ENCODE peak calls at places on chromosomes 16 and 17, in five cellular contexts. Y, X, G, H and V are unnamed samples.

GRCh38 chr16:28845173-28846079 is 722 bp downstream of the TUFM start:
- DNase-seq in Y (no peak), X (no peak), G (no peak), H (peak; percentile 51), V (no peak)

GRCh38 chr17:14815079-14815478 is 450.0 kb downstream of the PMP22 start:
- DNase-seq in Y (no peak), X (no peak), G (no peak), H (no peak), V (no peak)

GRCh38 chr17:21397341-21398050 is 21.3 kb downstream of the KCNJ12 start:
- DNase-seq in Y (no peak), X (no peak), G (no peak), H (no peak), V (no peak)

GRCh38 chr17:70276931-70277330 is 107.6 kb downstream of the KCNJ2 start:
- DNase-seq in Y (no peak), X (no peak), G (no peak), H (no peak), V (no peak)

GRCh38 chr16:79954920-79955705 is 354.6 kb upstream of the MAF start:
- DNase-seq in Y (no peak), X (no peak), G (no peak), H (no peak), V (no peak)

GRCh38 chr16:75292691-75293090 is 41.3 kb upstream of the BCAR1 start:
- DNase-seq in Y (no peak), X (no peak), G (no peak), H (no peak), V (no peak)

GRCh38 chr17:652310-652709 is 62.3 kb downstream of the VPS53 start:
- DNase-seq in Y (no peak), X (no peak), G (peak; percentile 38), H (no peak), V (no peak)

GRCh38 chr17:77607606-77608005 is 350.9 kb upstream of the TNRC6C start:
- DNase-seq in Y (no peak), X (no peak), G (no peak), H (peak; percentile 11), V (no peak)

GRCh38 chr17:49575524-49576120 is at the start of gene NXPH3:
- DNase-seq in Y (peak; percentile 58), X (peak; percentile 74), G (no peak), H (peak; percentile 91), V (peak; percentile 94)

GRCh38 chr17:67353929-67354557 is 12.3 kb downstream of the PSMD12 start:
- DNase-seq in Y (no peak), X (no peak), G (no peak), H (no peak), V (no peak)

GRCh38 chr17:40945414-40945813 is 8.0 kb upstream of the KRT23 start:
- DNase-seq in Y (no peak), X (no peak), G (no peak), H (no peak), V (no peak)

GRCh38 chr17:19360772-19361171 is 1.8 kb downstream of the B9D1 start:
- DNase-seq in Y (no peak), X (no peak), G (no peak), H (no peak), V (no peak)

GRCh38 chr16:76705883-76706282 is 428.7 kb downstream of the CNTNAP4 start:
- DNase-seq in Y (no peak), X (no peak), G (no peak), H (no peak), V (no peak)

GRCh38 chr17:82734987-82735866 is at the start of gene FN3K:
- DNase-seq in Y (peak; percentile 50), X (peak; percentile 25), G (peak; percentile 54), H (peak; percentile 97), V (peak; percentile 66)

GRCh38 chr17:39002991-39003715 is 36.0 kb upstream of the FBXO47 start:
- DNase-seq in Y (no peak), X (peak; percentile 26), G (no peak), H (no peak), V (peak; percentile 43)

GRCh38 chr17:73423806-73424205 is 112.0 kb upstream of the CDC42EP4 start:
- DNase-seq in Y (no peak), X (no peak), G (no peak), H (no peak), V (no peak)

GRCh38 chr16:15054357-15055140 is 1.3 kb downstream of the NTAN1 start:
- DNase-seq in Y (no peak), X (no peak), G (no peak), H (no peak), V (no peak)

GRCh38 chr16:85205747-85206471 is 93.6 kb upstream of the CIBAR2 start:
- DNase-seq in Y (no peak), X (no peak), G (no peak), H (peak; percentile 73), V (no peak)

GRCh38 chr17:80246266-80246681 is 14.4 kb upstream of the RNF213 start:
- DNase-seq in Y (no peak), X (no peak), G (no peak), H (peak; percentile 20), V (no peak)

GRCh38 chr16:67155305-67156145 is 4.2 kb downstream of the TRADD start:
- DNase-seq in Y (peak; percentile 84), X (peak; percentile 82), G (peak; percentile 45), H (peak; percentile 94), V (peak; percentile 93)

GRCh38 chr17:69066482-69066881 is 5.8 kb upstream of the ABCA9 start:
- DNase-seq in Y (no peak), X (no peak), G (no peak), H (no peak), V (no peak)

GRCh38 chr17:2893422-2893914 is 97.2 kb downstream of the RAP1GAP2 start:
- DNase-seq in Y (no peak), X (no peak), G (no peak), H (no peak), V (no peak)

GRCh38 chr16:85172465-85173071 is 60.3 kb upstream of the CIBAR2 start:
- DNase-seq in Y (no peak), X (no peak), G (no peak), H (peak; percentile 83), V (no peak)

GRCh38 chr17:31900877-31901276 is 631 bp downstream of the UTP6 start:
- DNase-seq in Y (no peak), X (no peak), G (no peak), H (peak; percentile 29), V (no peak)

GRCh38 chr17:74202879-74203432 is 522 bp upstream of the RPL38 start:
- DNase-seq in Y (no peak), X (no peak), G (no peak), H (no peak), V (no peak)

GRCh38 chr16:19434584-19434983 is 16.9 kb downstream of the TMC5 start:
- DNase-seq in Y (no peak), X (no peak), G (no peak), H (no peak), V (no peak)

GRCh38 chr17:49067163-49067562 is 65.4 kb upstream of the B4GALNT2 start:
- DNase-seq in Y (no peak), X (no peak), G (no peak), H (no peak), V (no peak)